ENCODE peak calls at places on chromosomes 12 and 14, in six cellular contexts. Z is ovary, P is HFF-Myc, O is fibroblast of mammary gland, H is transverse colon, E is fibroblast of the aortic adventitia. I is an unnamed sample.

GRCh38 chr14:82354126-82354525 is 820.5 kb upstream of the SEL1L start:
- DNase-seq in E (no peak), O (no peak), Z (no peak), H (no peak), P (no peak), I (no peak)

GRCh38 chr12:89183985-89184435 is 168.3 kb downstream of the DUSP6 start:
- DNase-seq in P (no peak), E (peak), O (peak), H (peak), Z (no peak), I (peak)

GRCh38 chr12:38983117-38983571 is 77.8 kb upstream of the CPNE8 start:
- DNase-seq in O (no peak), H (no peak), Z (no peak), E (peak), P (no peak), I (no peak)

GRCh38 chr14:101544550-101544949 is 16.7 kb upstream of the DIO3 start:
- DNase-seq in O (no peak), Z (no peak), P (no peak), H (no peak), E (no peak), I (no peak)

GRCh38 chr12:51714666-51715065 is 123.6 kb downstream of the SCN8A start:
- DNase-seq in H (no peak), Z (no peak), O (peak), P (no peak), E (peak), I (peak)

GRCh38 chr14:104532191-104532555 is 47.4 kb upstream of the C14orf180 start:
- DNase-seq in P (no peak), H (no peak), E (no peak), Z (no peak), O (peak), I (peak)

GRCh38 chr12:89770391-89770790 is 61.8 kb upstream of the ATP2B1 start:
- DNase-seq in O (no peak), H (no peak), E (peak), Z (no peak), P (no peak), I (no peak)

GRCh38 chr12:98420403-98420800 is 95.0 kb upstream of the TMPO start:
- DNase-seq in P (no peak), H (no peak), Z (no peak), E (no peak), O (no peak), I (no peak)

GRCh38 chr14:99968156-99968920 is 96.9 kb upstream of the EVL start:
- DNase-seq in H (no peak), P (peak), O (peak), E (peak), Z (no peak), I (peak)

GRCh38 chr12:11763760-11764520 is 114.5 kb downstream of the ETV6 start:
- DNase-seq in H (no peak), E (peak), P (no peak), Z (no peak), O (peak), I (peak)

GRCh38 chr12:106831699-106832098 is 57.2 kb downstream of the RIC8B start:
- DNase-seq in H (no peak), E (no peak), P (no peak), Z (no peak), O (no peak), I (no peak)

GRCh38 chr12:123805119-123805518 is 43.0 kb downstream of the DNAH10 start:
- DNase-seq in O (no peak), Z (no peak), P (no peak), H (no peak), E (no peak), I (no peak)

GRCh38 chr12:121522962-121523361 is 57.9 kb downstream of the KDM2B start:
- DNase-seq in O (peak), E (no peak), P (no peak), H (no peak), Z (no peak), I (no peak)

GRCh38 chr12:49920241-49920914 is 16.7 kb upstream of the FAIM2 start:
- DNase-seq in E (peak), O (peak), P (no peak), H (no peak), Z (no peak), I (peak)

GRCh38 chr12:90036641-90037040 is 328.0 kb upstream of the ATP2B1 start:
- DNase-seq in O (peak), H (no peak), Z (no peak), P (peak), E (peak), I (peak)

GRCh38 chr14:58533417-58533816 is 104.3 kb upstream of the DACT1 start:
- DNase-seq in O (peak), P (peak), E (peak), H (no peak), Z (no peak), I (peak)

GRCh38 chr12:4810219-4810671 is 90.0 kb downstream of the GALNT8 start:
- DNase-seq in Z (no peak), P (no peak), O (no peak), E (no peak), H (no peak), I (no peak)
- H3K4me3 ChIP-seq in Z (no peak), P (no peak), O (peak), E (no peak), H (peak), I (no peak)

DNA sequence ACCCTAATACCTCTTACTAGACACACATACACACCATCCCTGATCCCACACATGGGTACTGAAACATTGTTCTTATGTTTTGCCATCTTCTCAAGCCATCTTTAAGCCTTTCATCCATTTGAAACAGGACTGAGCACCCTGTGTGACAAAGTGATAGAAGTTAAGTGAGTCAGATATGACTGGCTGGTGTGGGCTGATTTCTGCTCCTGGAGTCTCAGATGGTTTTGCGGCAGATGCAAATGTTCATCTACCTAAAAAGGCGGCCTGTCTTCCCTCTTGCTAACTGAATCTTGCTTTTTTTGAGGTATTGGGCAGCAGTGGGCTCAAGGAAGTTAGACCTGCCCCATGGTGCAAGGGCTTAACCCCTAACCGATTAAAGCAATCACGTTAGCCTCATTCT is 30.4 kb upstream of the PKP2 start:
- DNase-seq in Z (no peak), P (no peak), H (no peak), E (no peak), O (no peak), I (no peak)
- H3K4me3 ChIP-seq in Z (no peak), P (no peak), H (no peak), E (no peak), O (no peak), I (no peak)

GRCh38 chr12:78559441-78559840 is 305.1 kb upstream of the SYT1 start:
- DNase-seq in O (no peak), P (no peak), Z (no peak), H (no peak), E (peak), I (peak)
- H3K4me3 ChIP-seq in O (no peak), P (no peak), Z (no peak), H (no peak), E (no peak), I (no peak)

GRCh38 chr12:120225200-120225558 is 24.3 kb upstream of the RPLP0 start:
- DNase-seq in H (peak), E (no peak), O (no peak), Z (no peak), P (no peak), I (no peak)
- H3K4me3 ChIP-seq in H (peak), E (peak), O (no peak), Z (no peak), P (no peak), I (no peak)

DNA sequence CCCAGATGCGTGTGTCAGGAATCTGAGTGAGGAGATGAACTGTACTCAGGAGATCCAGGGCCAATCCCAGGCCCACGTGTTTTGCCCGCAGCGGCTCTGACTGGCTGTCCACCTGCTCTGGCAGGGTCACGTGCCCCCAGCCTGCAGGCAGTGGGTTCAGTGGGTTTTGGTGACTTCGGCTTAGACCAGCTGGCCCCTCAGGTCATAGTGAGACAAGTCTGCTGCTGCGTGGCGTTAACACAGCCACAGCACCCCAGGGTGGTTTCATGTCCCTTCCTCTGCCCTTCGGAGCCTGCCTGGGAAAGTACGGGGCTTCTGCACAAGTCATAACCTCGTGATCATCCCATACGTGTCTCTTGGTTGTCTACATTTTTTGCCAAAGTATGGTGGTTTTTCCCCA is 2.6 kb downstream of the FBRSL1 start:
- DNase-seq in O (no peak), H (peak), E (no peak), P (no peak), Z (peak), I (no peak)
- H3K4me3 ChIP-seq in O (no peak), H (no peak), E (no peak), P (peak), Z (peak), I (no peak)

GRCh38 chr12:21941522-21942376 is 523 bp upstream of the ABCC9 start:
- DNase-seq in O (peak), E (peak), Z (peak), H (peak), P (no peak), I (peak)

GRCh38 chr12:21939435-21939834 is 1.8 kb downstream of the ABCC9 start:
- DNase-seq in P (no peak), H (no peak), Z (no peak), O (no peak), E (peak), I (peak)

GRCh38 chr12:21938879-21939278 is 2.3 kb downstream of the ABCC9 start:
- DNase-seq in Z (no peak), P (no peak), O (no peak), E (no peak), H (no peak), I (no peak)

GRCh38 chr12:21940972-21941521 is at the start of gene ABCC9:
- DNase-seq in P (no peak), Z (peak), E (peak), O (peak), H (peak), I (peak)

DNA sequence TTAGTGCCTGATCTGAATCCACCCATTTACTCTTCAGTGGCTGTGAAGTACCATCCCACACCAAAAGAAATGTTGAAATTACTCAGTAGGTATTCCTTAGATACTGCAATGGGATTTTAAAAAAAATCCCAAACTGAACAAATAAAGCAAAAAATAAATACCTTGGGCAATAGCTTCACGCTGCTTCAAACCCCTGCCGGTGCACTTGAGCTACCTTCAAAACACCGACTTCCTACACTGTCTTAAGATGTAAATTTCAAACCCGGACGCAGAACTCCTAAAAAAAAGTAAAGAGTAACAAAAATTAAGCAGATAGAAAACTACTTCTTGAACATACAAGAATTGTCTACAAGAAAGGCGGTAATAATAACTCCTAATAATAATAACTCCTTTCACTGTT is 677 bp downstream of the ABCC9 start:
- DNase-seq in O (peak), P (no peak), Z (no peak), E (no peak), H (no peak), I (peak)
- H3K4me3 ChIP-seq in O (peak), P (peak), Z (peak), E (peak), H (peak), I (peak)

GRCh38 chr12:24510581-24511125 is 438.2 kb downstream of the BCAT1 start:
- DNase-seq in H (no peak), O (no peak), Z (no peak), E (no peak), P (no peak), I (no peak)

GRCh38 chr12:24505366-24506025 is 443.4 kb downstream of the BCAT1 start:
- DNase-seq in Z (no peak), O (no peak), H (no peak), E (no peak), P (no peak), I (no peak)

GRCh38 chr12:24507827-24508226 is 441.1 kb downstream of the BCAT1 start:
- DNase-seq in O (peak), Z (no peak), E (no peak), P (no peak), H (no peak), I (no peak)
- H3K4me3 ChIP-seq in O (no peak), Z (no peak), E (no peak), P (no peak), H (no peak), I (no peak)